ENCODE peak calls at places on chromosomes 3 and 15, in four cellular contexts. One of them, this sample, is unnamed.

GRCh38 chr3:89380006-89380405 is 272.6 kb downstream of the EPHA3 start:
- DNase-seq in left ventricle myocardium inferior: no peak
- DNase-seq in colonic mucosa: no peak
- DNase-seq in GM13976: no peak
- DNase-seq in this sample: no peak

GRCh38 chr15:53665930-53666329 is 93.5 kb downstream of the WDR72 start:
- DNase-seq in colonic mucosa: no peak
- DNase-seq in GM13976: no peak
- DNase-seq in left ventricle myocardium inferior: no peak
- DNase-seq in this sample: no peak

GRCh38 chr15:68640791-68641331 is 62.1 kb downstream of the CORO2B start:
- DNase-seq in GM13976: no peak
- DNase-seq in left ventricle myocardium inferior: no peak
- DNase-seq in colonic mucosa: no peak
- DNase-seq in this sample: no peak

GRCh38 chr3:13822042-13822441 is 57.8 kb downstream of the WNT7A start:
- DNase-seq in colonic mucosa: no peak
- DNase-seq in left ventricle myocardium inferior: no peak
- DNase-seq in GM13976: no peak
- DNase-seq in this sample: no peak

GRCh38 chr15:39381517-39381916 is 199.4 kb upstream of the THBS1 start:
- DNase-seq in GM13976: no peak
- DNase-seq in colonic mucosa: no peak
- DNase-seq in left ventricle myocardium inferior: no peak
- DNase-seq in this sample: no peak

GRCh38 chr3:13141183-13141582 is 68.0 kb upstream of the IQSEC1 start:
- DNase-seq in GM13976: no peak
- DNase-seq in colonic mucosa: no peak
- DNase-seq in left ventricle myocardium inferior: no peak
- DNase-seq in this sample: no peak

GRCh38 chr3:152646004-152646403 is 188.9 kb upstream of the P2RY1 start:
- DNase-seq in colonic mucosa: no peak
- DNase-seq in left ventricle myocardium inferior: no peak
- DNase-seq in GM13976: no peak
- DNase-seq in this sample: no peak

GRCh38 chr3:45646051-45646585 is 43.1 kb upstream of the SACM1L start:
- DNase-seq in GM13976: no peak
- DNase-seq in colonic mucosa: no peak
- DNase-seq in left ventricle myocardium inferior: no peak
- DNase-seq in this sample: no peak

GRCh38 chr3:170357920-170358854 is 672 bp downstream of the SKIL start:
- DNase-seq in left ventricle myocardium inferior: peak
- DNase-seq in colonic mucosa: peak
- DNase-seq in GM13976: peak
- DNase-seq in this sample: peak

GRCh38 chr15:56929933-56930332 is 11.5 kb downstream of the TCF12 start:
- DNase-seq in left ventricle myocardium inferior: no peak
- DNase-seq in colonic mucosa: no peak
- DNase-seq in GM13976: no peak
- DNase-seq in this sample: no peak

GRCh38 chr15:59691194-59691805 is 2.2 kb upstream of the BNIP2 start:
- DNase-seq in left ventricle myocardium inferior: no peak
- DNase-seq in GM13976: peak
- DNase-seq in colonic mucosa: peak
- DNase-seq in this sample: peak

GRCh38 chr3:12308517-12308916 is 19.6 kb downstream of the PPARG start:
- DNase-seq in colonic mucosa: no peak
- DNase-seq in left ventricle myocardium inferior: no peak
- DNase-seq in GM13976: no peak
- DNase-seq in this sample: no peak

GRCh38 chr15:51856714-51857380 is 27.4 kb downstream of the TMOD3 start:
- DNase-seq in GM13976: no peak
- DNase-seq in left ventricle myocardium inferior: no peak
- DNase-seq in colonic mucosa: no peak
- DNase-seq in this sample: no peak

GRCh38 chr3:4060064-4060463 is 243.1 kb upstream of the SETMAR start:
- DNase-seq in colonic mucosa: no peak
- DNase-seq in left ventricle myocardium inferior: no peak
- DNase-seq in GM13976: no peak
- DNase-seq in this sample: no peak

GRCh38 chr3:146187334-146187950 is 26.5 kb upstream of the PLOD2 start:
- DNase-seq in colonic mucosa: peak
- DNase-seq in left ventricle myocardium inferior: no peak
- DNase-seq in GM13976: no peak
- DNase-seq in this sample: no peak

GRCh38 chr3:15768421-15769255 is 29.1 kb downstream of the ANKRD28 start:
- DNase-seq in colonic mucosa: no peak
- DNase-seq in GM13976: peak
- DNase-seq in left ventricle myocardium inferior: no peak
- DNase-seq in this sample: peak

GRCh38 chr3:10623578-10624275 is 118.3 kb upstream of the ATP2B2 start:
- DNase-seq in GM13976: no peak
- DNase-seq in colonic mucosa: no peak
- DNase-seq in left ventricle myocardium inferior: no peak
- DNase-seq in this sample: no peak

GRCh38 chr3:124438813-124439212 is 291.4 kb upstream of the UMPS start:
- DNase-seq in GM13976: no peak
- DNase-seq in colonic mucosa: no peak
- DNase-seq in left ventricle myocardium inferior: no peak
- DNase-seq in this sample: no peak

GRCh38 chr3:122390665-122391064 is 6.7 kb downstream of the FAM162A start:
- DNase-seq in colonic mucosa: no peak
- DNase-seq in left ventricle myocardium inferior: no peak
- DNase-seq in GM13976: no peak
- DNase-seq in this sample: no peak

GRCh38 chr15:41558400-41559238 is at the start of gene TYRO3:
- DNase-seq in GM13976: peak
- DNase-seq in left ventricle myocardium inferior: peak
- DNase-seq in colonic mucosa: peak
- DNase-seq in this sample: peak

GRCh38 chr3:182105875-182106274 is 394.1 kb downstream of the SOX2 start:
- DNase-seq in GM13976: no peak
- DNase-seq in colonic mucosa: no peak
- DNase-seq in left ventricle myocardium inferior: no peak
- DNase-seq in this sample: no peak

GRCh38 chr15:65089206-65089824 is 12.8 kb downstream of the KBTBD13 start:
- DNase-seq in colonic mucosa: no peak
- DNase-seq in GM13976: no peak
- DNase-seq in left ventricle myocardium inferior: peak
- DNase-seq in this sample: no peak

GRCh38 chr15:89812126-89812846 is 2.4 kb downstream of the ANPEP start:
- DNase-seq in colonic mucosa: peak
- DNase-seq in GM13976: peak
- DNase-seq in left ventricle myocardium inferior: peak
- DNase-seq in this sample: no peak

GRCh38 chr15:90620379-90621134 is 90.8 kb downstream of the CRTC3 start:
- DNase-seq in left ventricle myocardium inferior: no peak
- DNase-seq in GM13976: peak
- DNase-seq in colonic mucosa: no peak
- DNase-seq in this sample: peak

GRCh38 chr3:120017692-120018091 is 76.6 kb downstream of the GSK3B start:
- DNase-seq in left ventricle myocardium inferior: no peak
- DNase-seq in GM13976: no peak
- DNase-seq in colonic mucosa: no peak
- DNase-seq in this sample: no peak

GRCh38 chr3:184531580-184532290 is 29.9 kb upstream of the EPHB3 start:
- DNase-seq in colonic mucosa: peak
- DNase-seq in GM13976: no peak
- DNase-seq in left ventricle myocardium inferior: no peak
- DNase-seq in this sample: no peak

GRCh38 chr15:62879770-62880169 is 162.8 kb upstream of the TPM1 start:
- DNase-seq in colonic mucosa: no peak
- DNase-seq in left ventricle myocardium inferior: no peak
- DNase-seq in GM13976: no peak
- DNase-seq in this sample: no peak

GRCh38 chr3:150238995-150239612 is 169.0 kb upstream of the TSC22D2 start:
- DNase-seq in left ventricle myocardium inferior: no peak
- DNase-seq in colonic mucosa: peak
- DNase-seq in GM13976: no peak
- DNase-seq in this sample: no peak
- TF ChIP-seq CTCF in left ventricle myocardium inferior: peak
- TF ChIP-seq CTCF in colonic mucosa: peak
- TF ChIP-seq CTCF in GM13976: no peak
- TF ChIP-seq CTCF in this sample: peak

GRCh38 chr3:37603722-37604121 is 258.0 kb upstream of the CTDSPL start:
- DNase-seq in left ventricle myocardium inferior: no peak
- DNase-seq in GM13976: no peak
- DNase-seq in colonic mucosa: no peak
- DNase-seq in this sample: no peak

GRCh38 chr3:37604336-37604833 is 257.3 kb upstream of the CTDSPL start:
- DNase-seq in GM13976: no peak
- DNase-seq in colonic mucosa: no peak
- DNase-seq in left ventricle myocardium inferior: no peak
- DNase-seq in this sample: no peak

GRCh38 chr3:37599779-37600178 is 261.9 kb upstream of the CTDSPL start:
- DNase-seq in colonic mucosa: no peak
- DNase-seq in left ventricle myocardium inferior: no peak
- DNase-seq in GM13976: no peak
- DNase-seq in this sample: no peak

GRCh38 chr3:37599186-37599585 is 262.5 kb upstream of the CTDSPL start:
- DNase-seq in colonic mucosa: no peak
- DNase-seq in GM13976: no peak
- DNase-seq in left ventricle myocardium inferior: peak
- DNase-seq in this sample: no peak

GRCh38 chr3:37601832-37602231 is 259.8 kb upstream of the CTDSPL start:
- DNase-seq in GM13976: no peak
- DNase-seq in left ventricle myocardium inferior: no peak
- DNase-seq in colonic mucosa: no peak
- DNase-seq in this sample: no peak
- TF ChIP-seq CTCF in GM13976: no peak
- TF ChIP-seq CTCF in left ventricle myocardium inferior: no peak
- TF ChIP-seq CTCF in colonic mucosa: no peak
- TF ChIP-seq CTCF in this sample: no peak

GRCh38 chr3:16875876-16876575 is 8.7 kb upstream of the PLCL2 start:
- DNase-seq in left ventricle myocardium inferior: no peak
- DNase-seq in colonic mucosa: no peak
- DNase-seq in GM13976: no peak
- DNase-seq in this sample: no peak

GRCh38 chr3:16873872-16874271 is 10.9 kb upstream of the PLCL2 start:
- DNase-seq in colonic mucosa: no peak
- DNase-seq in left ventricle myocardium inferior: no peak
- DNase-seq in GM13976: no peak
- DNase-seq in this sample: no peak

GRCh38 chr3:16881896-16882645 is 2.7 kb upstream of the PLCL2 start:
- DNase-seq in GM13976: no peak
- DNase-seq in left ventricle myocardium inferior: peak
- DNase-seq in colonic mucosa: no peak
- DNase-seq in this sample: no peak

GRCh38 chr3:16871915-16872842 is 12.6 kb upstream of the PLCL2 start:
- DNase-seq in left ventricle myocardium inferior: no peak
- DNase-seq in colonic mucosa: no peak
- DNase-seq in GM13976: no peak
- DNase-seq in this sample: no peak

GRCh38 chr3:16877527-16877926 is 7.2 kb upstream of the PLCL2 start:
- DNase-seq in GM13976: no peak
- DNase-seq in colonic mucosa: no peak
- DNase-seq in left ventricle myocardium inferior: no peak
- DNase-seq in this sample: no peak
- TF ChIP-seq CTCF in GM13976: no peak
- TF ChIP-seq CTCF in colonic mucosa: no peak
- TF ChIP-seq CTCF in left ventricle myocardium inferior: no peak
- TF ChIP-seq CTCF in this sample: no peak

GRCh38 chr3:49872801-49873281 is 3.1 kb upstream of the CAMKV start:
- DNase-seq in left ventricle myocardium inferior: no peak
- DNase-seq in colonic mucosa: no peak
- DNase-seq in GM13976: no peak
- DNase-seq in this sample: no peak
- TF ChIP-seq CTCF in left ventricle myocardium inferior: no peak
- TF ChIP-seq CTCF in colonic mucosa: no peak
- TF ChIP-seq CTCF in GM13976: no peak
- TF ChIP-seq CTCF in this sample: no peak

DNA sequence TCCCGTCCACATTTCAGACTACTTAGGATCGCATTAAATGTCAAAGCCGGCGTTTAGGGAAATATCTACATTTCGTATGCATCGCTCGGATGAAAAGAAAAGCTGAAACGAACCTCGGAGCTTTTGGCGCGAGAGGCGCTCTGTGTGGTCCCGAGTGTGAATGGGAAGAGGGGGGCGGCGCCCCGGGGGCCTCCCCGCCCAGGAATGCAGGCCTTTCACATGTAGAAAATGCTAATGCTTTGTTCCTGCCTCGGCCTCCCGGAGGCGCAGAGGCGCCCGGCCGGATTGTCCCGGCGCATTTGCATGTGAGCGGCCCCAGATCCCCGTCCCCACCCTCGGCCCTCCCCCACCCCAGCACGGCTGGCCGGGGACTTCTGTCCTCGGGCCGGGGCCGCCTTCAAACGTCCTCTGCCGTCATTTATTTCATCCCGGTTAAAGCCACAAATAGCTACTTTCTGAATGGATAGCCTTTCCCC is 37.0 kb upstream of the TRIM71 start:
- DNase-seq in left ventricle myocardium inferior: peak
- DNase-seq in colonic mucosa: peak
- DNase-seq in GM13976: peak
- DNase-seq in this sample: peak
- TF ChIP-seq CTCF in left ventricle myocardium inferior: no peak
- TF ChIP-seq CTCF in colonic mucosa: no peak
- TF ChIP-seq CTCF in GM13976: no peak
- TF ChIP-seq CTCF in this sample: no peak

DNA sequence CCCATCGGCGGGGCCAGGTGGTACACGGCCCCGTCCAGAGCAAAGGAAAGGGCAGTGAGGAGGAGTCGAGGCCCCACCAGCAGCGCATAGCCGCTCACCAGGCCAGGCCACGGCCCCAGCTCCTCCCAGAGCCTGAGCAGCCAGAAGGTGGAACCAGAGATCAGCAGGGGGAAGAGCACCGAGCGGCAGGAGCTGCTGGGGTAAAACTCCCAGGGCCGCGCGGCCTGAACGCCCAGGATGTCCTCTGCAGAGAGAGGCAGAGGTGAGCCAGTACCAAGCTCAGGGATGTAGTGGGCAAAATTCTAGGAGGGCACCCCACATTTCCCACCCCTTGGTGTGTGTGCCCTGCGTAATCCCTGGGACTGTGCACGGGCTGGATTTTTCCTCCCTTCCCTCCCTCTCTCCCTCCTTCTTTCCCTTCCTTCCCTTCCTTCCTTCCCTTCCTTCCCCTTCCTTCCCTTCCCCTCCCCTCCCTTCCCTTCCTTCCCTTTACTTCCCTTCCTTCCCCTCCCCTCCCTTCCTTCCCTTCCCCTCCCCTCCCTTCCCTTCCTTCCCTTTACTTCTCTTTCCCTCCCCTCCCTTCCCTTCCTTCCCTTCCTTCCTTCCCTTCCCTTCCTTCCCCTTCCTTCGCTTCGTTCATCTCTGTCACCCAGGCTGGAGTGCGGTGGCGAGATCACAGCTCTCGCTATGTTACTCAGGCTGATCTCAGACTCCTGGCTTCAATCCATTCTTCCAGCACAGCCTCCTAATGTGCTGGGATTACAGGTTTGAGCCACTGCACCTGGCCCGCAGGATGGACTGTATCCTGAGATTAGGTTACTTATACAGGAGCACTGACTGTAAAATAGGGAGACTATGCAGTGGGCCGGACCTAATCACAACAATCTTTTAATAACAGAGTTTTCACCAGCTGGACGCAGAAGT is 6.4 kb upstream of the NCBP2 start:
- DNase-seq in GM13976: peak
- DNase-seq in colonic mucosa: no peak
- DNase-seq in left ventricle myocardium inferior: no peak
- DNase-seq in this sample: peak
- TF ChIP-seq CTCF in GM13976: no peak
- TF ChIP-seq CTCF in colonic mucosa: no peak
- TF ChIP-seq CTCF in left ventricle myocardium inferior: no peak
- TF ChIP-seq CTCF in this sample: peak